ENCODE peak calls at places on chromosomes 5 and 9, in ten cellular contexts. I, X, H, T, U, O, M, P, K and N are unnamed samples.

GRCh38 chr5:150485770-150486401 is 22.0 kb upstream of the NDST1 start:
- DNase-seq in P (peak; percentile 76), K (no peak), M (peak; percentile 2), O (peak; percentile 37), H (peak; percentile 67), U (peak; percentile 43), I (no peak), X (peak; percentile 78), T (no peak), N (peak; percentile 85)

GRCh38 chr9:88303785-88304495 is 84.3 kb upstream of the SPIN1 start:
- DNase-seq in I (no peak), T (no peak), K (peak; percentile 80), H (no peak), P (no peak), O (peak; percentile 45), X (peak; percentile 54), U (no peak), M (no peak), N (no peak)

GRCh38 chr5:97115932-97116331 is 26.5 kb downstream of the LIX1 start:
- DNase-seq in O (no peak), X (no peak), U (no peak), T (no peak), K (no peak), I (no peak), P (no peak), M (no peak), H (no peak), N (no peak)

GRCh38 chr9:94996638-94997037 is 270.1 kb downstream of the AOPEP start:
- DNase-seq in U (no peak), M (no peak), I (no peak), H (no peak), X (no peak), T (no peak), O (no peak), K (no peak), P (no peak), N (no peak)

GRCh38 chr9:107093365-107094060 is 189.6 kb upstream of the RAD23B start:
- DNase-seq in T (no peak), K (no peak), I (no peak), P (no peak), H (no peak), O (no peak), X (no peak), M (no peak), U (no peak), N (no peak)

GRCh38 chr5:69167488-69167845 is 517 bp downstream of the CCNB1 start:
- DNase-seq in I (no peak), T (no peak), P (no peak), X (no peak), O (peak; percentile 7), H (no peak), M (no peak), K (no peak), U (no peak), N (peak; percentile 28)

GRCh38 chr9:70589571-70590263 is 175.3 kb upstream of the KLF9 start:
- DNase-seq in I (no peak), K (no peak), H (no peak), X (no peak), M (no peak), O (peak; percentile 96), P (no peak), T (no peak), U (no peak), N (no peak)

GRCh38 chr5:7857918-7858632 is 7.1 kb upstream of the CFAP90 start:
- DNase-seq in O (no peak), K (no peak), I (no peak), T (no peak), U (no peak), P (no peak), M (no peak), H (no peak), X (no peak), N (peak; percentile 51)

GRCh38 chr9:104286792-104287191 is 192.7 kb downstream of the SMC2 start:
- DNase-seq in O (peak; percentile 3), U (no peak), X (no peak), H (no peak), T (no peak), K (no peak), P (no peak), I (no peak), M (no peak), N (no peak)

GRCh38 chr5:112264666-112265065 is 154.4 kb downstream of the EPB41L4A start:
- DNase-seq in O (no peak), M (no peak), T (no peak), H (no peak), X (no peak), U (no peak), P (no peak), I (no peak), K (no peak), N (no peak)

GRCh38 chr5:135423158-135423925 is 23.8 kb downstream of the DCANP1 start:
- DNase-seq in P (no peak), M (no peak), U (no peak), T (no peak), O (no peak), I (no peak), K (no peak), H (no peak), X (no peak), N (no peak)

GRCh38 chr5:175850165-175850845 is 21.1 kb upstream of the CPLX2 start:
- DNase-seq in I (no peak), H (no peak), X (no peak), K (no peak), T (no peak), P (no peak), O (no peak), U (no peak), M (no peak), N (no peak)

GRCh38 chr5:1765141-1765879 is 34.3 kb downstream of the MRPL36 start:
- DNase-seq in O (no peak), K (no peak), T (no peak), M (no peak), H (no peak), U (no peak), P (peak; percentile 50), X (no peak), I (no peak), N (no peak)

GRCh38 chr5:57082441-57083067 is 91.3 kb upstream of the GPBP1 start:
- DNase-seq in K (no peak), I (no peak), H (no peak), O (peak; percentile 17), P (peak; percentile 57), X (no peak), M (no peak), T (no peak), U (no peak), N (no peak)

GRCh38 chr9:125066839-125067619 is 76.3 kb downstream of the SCAI start:
- DNase-seq in P (no peak), O (peak; percentile 43), K (no peak), M (no peak), I (no peak), X (no peak), T (no peak), U (no peak), H (no peak), N (no peak)

GRCh38 chr9:125650271-125650737 is 56.7 kb downstream of the MAPKAP1 start:
- DNase-seq in U (no peak), P (no peak), M (no peak), O (peak; percentile 75), X (peak; percentile 56), H (no peak), K (peak; percentile 45), T (no peak), I (no peak), N (no peak)

GRCh38 chr5:172556262-172556661 is 84.8 kb upstream of the NEURL1B start:
- DNase-seq in P (no peak), M (no peak), T (no peak), K (no peak), I (no peak), U (no peak), O (no peak), X (no peak), H (no peak), N (no peak)

GRCh38 chr9:77384406-77384805 is 207.1 kb downstream of the VPS13A start:
- DNase-seq in U (no peak), P (no peak), T (no peak), I (no peak), M (no peak), H (no peak), X (no peak), O (peak; percentile 89), K (no peak), N (no peak)

GRCh38 chr5:23977996-23978395 is 470.6 kb downstream of the PRDM9 start:
- DNase-seq in K (no peak), X (no peak), U (no peak), H (peak; percentile 73), M (no peak), O (no peak), P (peak; percentile 79), T (no peak), I (no peak), N (peak; percentile 49)

GRCh38 chr5:6780802-6781391 is 67.7 kb downstream of the TENT4A start:
- DNase-seq in U (peak; percentile 14), P (peak; percentile 76), T (no peak), H (no peak), X (peak; percentile 53), O (peak; percentile 8), K (no peak), M (no peak), I (no peak), N (peak; percentile 77)

GRCh38 chr9:34493972-34494535 is 28.7 kb downstream of the ENHO start:
- DNase-seq in K (no peak), X (no peak), U (peak; percentile 10), P (peak; percentile 80), H (peak; percentile 78), M (no peak), T (peak; percentile 9), I (no peak), O (peak; percentile 45), N (peak; percentile 58)

GRCh38 chr5:1144089-1144488 is 32.2 kb upstream of the SLC12A7 start:
- DNase-seq in P (no peak), K (no peak), M (no peak), I (no peak), O (no peak), X (no peak), H (no peak), U (no peak), T (no peak), N (no peak)

GRCh38 chr5:60352992-60353391 is 347.0 kb downstream of the DEPDC1B start:
- DNase-seq in H (no peak), O (no peak), X (no peak), U (no peak), T (no peak), M (no peak), K (no peak), I (no peak), P (no peak), N (no peak)

GRCh38 chr9:133883356-133883755 is 108.8 kb downstream of the VAV2 start:
- DNase-seq in P (no peak), X (no peak), H (no peak), I (no peak), U (no peak), K (no peak), O (no peak), M (no peak), T (no peak), N (no peak)

GRCh38 chr5:14190194-14191164 is 47.3 kb downstream of the TRIO start:
- DNase-seq in T (peak; percentile 33), U (no peak), M (no peak), I (no peak), H (no peak), O (peak; percentile 99), K (no peak), P (no peak), X (no peak), N (no peak)

GRCh38 chr5:132090107-132090506 is 16.5 kb downstream of the CSF2 start:
- DNase-seq in T (peak; percentile 53), O (peak; percentile 88), P (no peak), K (no peak), H (no peak), M (no peak), U (no peak), I (no peak), X (no peak), N (peak; percentile 49)

GRCh38 chr5:101977729-101978345 is 318.2 kb downstream of the SLCO4C1 start:
- DNase-seq in I (no peak), K (no peak), P (peak; percentile 82), H (no peak), T (no peak), X (peak; percentile 60), M (no peak), O (peak; percentile 44), U (no peak), N (peak; percentile 34)

GRCh38 chr5:88049737-88050136 is 218.9 kb downstream of the TMEM161B start:
- DNase-seq in T (no peak), P (no peak), M (no peak), O (no peak), H (no peak), X (no peak), U (no peak), K (no peak), I (no peak), N (no peak)